ENCODE peak calls at places on chromosome 16, in four cellular contexts. R, I, Z and B are unnamed samples.

GRCh38 chr16:20866161-20866772 is 33.9 kb downstream of the DCUN1D3 start:
- DNase-seq in R (peak), I (peak), Z (no peak), B (no peak)

GRCh38 chr16:67538666-67539101 is 10.1 kb downstream of the RIPOR1 start:
- DNase-seq in R (peak), I (no peak), Z (no peak), B (no peak)

GRCh38 chr16:55437627-55438026 is 41.4 kb upstream of the MMP2 start:
- DNase-seq in R (no peak), I (no peak), Z (no peak), B (no peak)

GRCh38 chr16:473046-474043 is 47.9 kb downstream of the RAB11FIP3 start:
- DNase-seq in R (no peak), I (no peak), Z (no peak), B (no peak)

GRCh38 chr16:49564577-49565224 is 191.1 kb downstream of the C16orf78 start:
- DNase-seq in R (no peak), I (no peak), Z (no peak), B (no peak)

GRCh38 chr16:17347624-17348023 is 123.1 kb downstream of the XYLT1 start:
- DNase-seq in R (no peak), I (no peak), Z (no peak), B (no peak)

GRCh38 chr16:84406006-84406963 is 37.9 kb downstream of the ATP2C2 start:
- DNase-seq in R (no peak), I (no peak), Z (no peak), B (no peak)

GRCh38 chr16:30958164-30959083 is 870 bp downstream of the SETD1A start:
- DNase-seq in R (peak), I (peak), Z (no peak), B (peak)

GRCh38 chr16:68590201-68590994 is 51.3 kb downstream of the ZFP90 start:
- DNase-seq in R (no peak), I (peak), Z (no peak), B (peak)

GRCh38 chr16:83044589-83044988 is 417.8 kb downstream of the CDH13 start:
- DNase-seq in R (no peak), I (no peak), Z (no peak), B (no peak)

GRCh38 chr16:66289986-66290385 is 76.5 kb upstream of the CDH5 start:
- DNase-seq in R (no peak), I (no peak), Z (no peak), B (no peak)

GRCh38 chr16:70396209-70396904 is 42.5 kb downstream of the ST3GAL2 start:
- DNase-seq in R (peak), I (no peak), Z (no peak), B (no peak)

GRCh38 chr16:69772560-69773254 is 10.6 kb downstream of the WWP2 start:
- DNase-seq in R (no peak), I (no peak), Z (no peak), B (no peak)

GRCh38 chr16:85112364-85112763 is at the start of gene CIBAR2:
- DNase-seq in R (no peak), I (no peak), Z (no peak), B (no peak)

GRCh38 chr16:50309527-50310307 is 43.4 kb downstream of the ADCY7 start:
- DNase-seq in R (no peak), I (no peak), Z (no peak), B (no peak)

GRCh38 chr16:81035975-81036750 is 521 bp downstream of the ATMIN start:
- DNase-seq in R (no peak), I (no peak), Z (no peak), B (peak)

GRCh38 chr16:49939495-49939894 is 83.6 kb upstream of the ZNF423 start:
- DNase-seq in R (no peak), I (no peak), Z (no peak), B (no peak)

GRCh38 chr16:29824589-29825144 is 4.4 kb downstream of the MVP start:
- DNase-seq in R (peak), I (no peak), Z (no peak), B (no peak)

GRCh38 chr16:58727028-58727781 is 6.9 kb downstream of the GOT2 start:
- DNase-seq in R (no peak), I (no peak), Z (no peak), B (no peak)

GRCh38 chr16:2498085-2498484 is 15.7 kb upstream of the ATP6V0C start:
- DNase-seq in R (no peak), I (no peak), Z (no peak), B (no peak)

GRCh38 chr16:20803192-20803560 is 3.1 kb downstream of the ERI2 start:
- DNase-seq in R (no peak), I (no peak), Z (no peak), B (no peak)

GRCh38 chr16:66925322-66925840 is at the start of gene RRAD:
- DNase-seq in R (peak), I (no peak), Z (no peak), B (no peak)

GRCh38 chr16:2858245-2859025 is 465 bp upstream of the PRSS22 start:
- DNase-seq in R (no peak), I (peak), Z (no peak), B (no peak)

GRCh38 chr16:79169239-79169638 is 431.3 kb downstream of the MAF start:
- DNase-seq in R (peak), I (no peak), Z (no peak), B (no peak)

GRCh38 chr16:27366687-27367462 is 35.1 kb upstream of the IL21R start:
- DNase-seq in R (no peak), I (no peak), Z (no peak), B (no peak)

GRCh38 chr16:54987081-54987480 is 56.4 kb downstream of the IRX5 start:
- DNase-seq in R (no peak), I (no peak), Z (no peak), B (no peak)

GRCh38 chr16:75306102-75306762 is 54.8 kb upstream of the BCAR1 start:
- DNase-seq in R (peak), I (peak), Z (no peak), B (no peak)

GRCh38 chr16:1812732-1813163 is 13.9 kb downstream of the HAGH start:
- DNase-seq in R (peak), I (peak), Z (peak), B (no peak)

GRCh38 chr16:49281843-49282642 is 405 bp upstream of the CBLN1 start:
- DNase-seq in R (no peak), I (no peak), Z (peak), B (peak)

GRCh38 chr16:85056211-85056748 is 28.7 kb downstream of the KIAA0513 start:
- DNase-seq in R (no peak), I (no peak), Z (no peak), B (no peak)

GRCh38 chr16:2919511-2920255 is 8.0 kb downstream of the FLYWCH1 start:
- DNase-seq in R (peak), I (peak), Z (no peak), B (no peak)

GRCh38 chr16:31429314-31429713 is 1.2 kb upstream of the COX6A2 start:
- DNase-seq in R (no peak), I (no peak), Z (no peak), B (no peak)

GRCh38 chr16:17541324-17541723 is 70.6 kb upstream of the XYLT1 start:
- DNase-seq in R (no peak), I (no peak), Z (no peak), B (no peak)

GRCh38 chr16:77450790-77451487 is 16.1 kb upstream of the ADAMTS18 start:
- DNase-seq in R (no peak), I (no peak), Z (no peak), B (no peak)

GRCh38 chr16:86726340-86726739 is 148.0 kb downstream of the FOXL1 start:
- DNase-seq in R (no peak), I (no peak), Z (no peak), B (no peak)

GRCh38 chr16:1972490-1972877 is 631 bp downstream of the TBL3 start:
- DNase-seq in R (no peak), I (no peak), Z (no peak), B (no peak)

GRCh38 chr16:88686439-88687253 is at the start of gene SNAI3:
- DNase-seq in R (no peak), I (peak), Z (no peak), B (peak)

GRCh38 chr16:4266372-4266771 is 6.5 kb downstream of the TFAP4 start:
- DNase-seq in R (no peak), I (peak), Z (no peak), B (no peak)

GRCh38 chr16:82043680-82044584 is 8.9 kb downstream of the HSD17B2 start:
- DNase-seq in R (no peak), I (no peak), Z (no peak), B (no peak)